ENCODE peak calls at places on chromosome 16, in five cellular contexts. C is MCF 10A; J is activated CD4-positive, alpha-beta T cell treated with anti-CD3 and anti-CD28 coated beads for 48 hours; L is kidney; O is activated effector memory CD4-positive, alpha-beta T cell treated with anti-CD3 and anti-CD28 coated beads, Interleukin-2, amount 50 U/mL, for 16 hours. A is an unnamed sample.

GRCh38 chr16:51465026-51465425 is 314.0 kb upstream of the SALL1 start:
- DNase-seq in C (peak), J (no peak), L (no peak), O (no peak), A (no peak)

GRCh38 chr16:3129137-3130131 is 5.4 kb upstream of the ZNF213 start:
- DNase-seq in C (peak), J (peak), L (peak), O (peak), A (peak)

GRCh38 chr16:81711609-81712329 is 67.3 kb upstream of the PLCG2 start:
- DNase-seq in C (peak), J (no peak), L (peak), O (no peak), A (no peak)

GRCh38 chr16:706189-707061 is 824 bp upstream of the FBXL16 start:
- DNase-seq in C (no peak), J (no peak), L (no peak), O (no peak), A (peak)

GRCh38 chr16:85761866-85762265 is 11.0 kb upstream of the C16orf74 start:
- DNase-seq in C (no peak), J (no peak), L (no peak), O (no peak), A (no peak)

GRCh38 chr16:54654429-54654828 is 276.2 kb upstream of the IRX5 start:
- DNase-seq in C (no peak), J (no peak), L (no peak), O (no peak), A (no peak)

GRCh38 chr16:657487-657886 is 8.3 kb downstream of the WDR90 start:
- DNase-seq in C (no peak), J (no peak), L (no peak), O (no peak), A (no peak)

GRCh38 chr16:1825381-1825863 is 1.2 kb downstream of the HAGH start:
- DNase-seq in C (no peak), J (no peak), L (no peak), O (no peak), A (no peak)

GRCh38 chr16:20830372-20830771 is 24.0 kb downstream of the REXO5 start:
- DNase-seq in C (no peak), J (no peak), L (no peak), O (no peak), A (no peak)

A was measured in cerebellar cortex.